ENCODE peak calls at places on chromosomes 12 and 14, in seven cellular contexts. One of them, this sample, is unnamed.

GRCh38 chr12:40156031-40156764 is 50.3 kb upstream of the SLC2A13 start:
- DNase-seq in GM13976: no peak
- DNase-seq in foreskin fibroblast: no peak
- DNase-seq in astrocyte of the cerebellum: no peak
- DNase-seq in ovary: no peak
- DNase-seq in epithelial cell of esophagus: peak; percentile 14
- DNase-seq in fibroblast of the aortic adventitia: no peak
- DNase-seq in this sample: no peak

GRCh38 chr12:57852620-57853509 is 6.3 kb upstream of the CTDSP2 start:
- DNase-seq in ovary: peak; percentile 66
- DNase-seq in astrocyte of the cerebellum: no peak
- DNase-seq in foreskin fibroblast: no peak
- DNase-seq in GM13976: no peak
- DNase-seq in epithelial cell of esophagus: no peak
- DNase-seq in fibroblast of the aortic adventitia: no peak
- DNase-seq in this sample: no peak

GRCh38 chr12:92398565-92399309 is 253.1 kb upstream of the BTG1 start:
- DNase-seq in foreskin fibroblast: no peak
- DNase-seq in GM13976: no peak
- DNase-seq in ovary: no peak
- DNase-seq in epithelial cell of esophagus: no peak
- DNase-seq in astrocyte of the cerebellum: no peak
- DNase-seq in fibroblast of the aortic adventitia: no peak
- DNase-seq in this sample: no peak

GRCh38 chr12:71242511-71242910 is 84.7 kb upstream of the TSPAN8 start:
- DNase-seq in epithelial cell of esophagus: no peak
- DNase-seq in ovary: no peak
- DNase-seq in GM13976: no peak
- DNase-seq in fibroblast of the aortic adventitia: peak; percentile 92
- DNase-seq in foreskin fibroblast: no peak
- DNase-seq in astrocyte of the cerebellum: no peak
- DNase-seq in this sample: no peak

GRCh38 chr12:118840399-118840798 is 140.9 kb upstream of the SRRM4 start:
- DNase-seq in epithelial cell of esophagus: no peak
- DNase-seq in fibroblast of the aortic adventitia: no peak
- DNase-seq in GM13976: peak; percentile 20
- DNase-seq in foreskin fibroblast: no peak
- DNase-seq in astrocyte of the cerebellum: no peak
- DNase-seq in ovary: no peak
- DNase-seq in this sample: no peak

GRCh38 chr12:32051511-32052299 is 54.9 kb upstream of the BICD1 start:
- DNase-seq in GM13976: no peak
- DNase-seq in epithelial cell of esophagus: peak; percentile 98
- DNase-seq in foreskin fibroblast: peak; percentile 90
- DNase-seq in astrocyte of the cerebellum: peak; percentile 32
- DNase-seq in fibroblast of the aortic adventitia: peak; percentile 88
- DNase-seq in ovary: peak; percentile 43
- DNase-seq in this sample: peak; percentile 31

GRCh38 chr14:75896341-75896740 is 85.5 kb downstream of the TGFB3 start:
- DNase-seq in astrocyte of the cerebellum: peak; percentile 34
- DNase-seq in fibroblast of the aortic adventitia: no peak
- DNase-seq in ovary: no peak
- DNase-seq in epithelial cell of esophagus: no peak
- DNase-seq in foreskin fibroblast: no peak
- DNase-seq in GM13976: no peak
- DNase-seq in this sample: no peak

GRCh38 chr14:59961518-59962062 is 41.6 kb downstream of the LRRC9 start:
- DNase-seq in fibroblast of the aortic adventitia: no peak
- DNase-seq in epithelial cell of esophagus: no peak
- DNase-seq in astrocyte of the cerebellum: no peak
- DNase-seq in GM13976: no peak
- DNase-seq in foreskin fibroblast: no peak
- DNase-seq in ovary: no peak
- DNase-seq in this sample: peak; percentile 1

GRCh38 chr12:124601699-124602098 is 34.3 kb upstream of the NCOR2 start:
- DNase-seq in foreskin fibroblast: peak; percentile 87
- DNase-seq in epithelial cell of esophagus: no peak
- DNase-seq in GM13976: no peak
- DNase-seq in fibroblast of the aortic adventitia: no peak
- DNase-seq in astrocyte of the cerebellum: no peak
- DNase-seq in ovary: no peak
- DNase-seq in this sample: no peak

GRCh38 chr12:7750350-7750749 is 3.2 kb upstream of the CLEC4C start:
- DNase-seq in epithelial cell of esophagus: no peak
- DNase-seq in fibroblast of the aortic adventitia: no peak
- DNase-seq in foreskin fibroblast: no peak
- DNase-seq in ovary: no peak
- DNase-seq in GM13976: no peak
- DNase-seq in astrocyte of the cerebellum: no peak
- DNase-seq in this sample: no peak

GRCh38 chr12:16349132-16349463 is 1.7 kb downstream of the MGST1 start:
- DNase-seq in astrocyte of the cerebellum: peak; percentile 79
- DNase-seq in GM13976: no peak
- DNase-seq in ovary: peak; percentile 21
- DNase-seq in epithelial cell of esophagus: peak; percentile 90
- DNase-seq in fibroblast of the aortic adventitia: peak; percentile 98
- DNase-seq in foreskin fibroblast: peak; percentile 85
- DNase-seq in this sample: no peak

GRCh38 chr12:6207254-6207942 is 7.2 kb downstream of the CD9 start:
- DNase-seq in epithelial cell of esophagus: no peak
- DNase-seq in fibroblast of the aortic adventitia: no peak
- DNase-seq in GM13976: no peak
- DNase-seq in foreskin fibroblast: no peak
- DNase-seq in ovary: no peak
- DNase-seq in astrocyte of the cerebellum: no peak
- DNase-seq in this sample: no peak

GRCh38 chr14:60861545-60862147 is 119.2 kb downstream of the TRMT5 start:
- DNase-seq in astrocyte of the cerebellum: no peak
- DNase-seq in epithelial cell of esophagus: peak; percentile 28
- DNase-seq in fibroblast of the aortic adventitia: no peak
- DNase-seq in foreskin fibroblast: no peak
- DNase-seq in GM13976: no peak
- DNase-seq in ovary: no peak
- DNase-seq in this sample: no peak

GRCh38 chr12:30877110-30877875 is 49.3 kb upstream of the TSPAN11 start:
- DNase-seq in fibroblast of the aortic adventitia: no peak
- DNase-seq in GM13976: no peak
- DNase-seq in astrocyte of the cerebellum: no peak
- DNase-seq in epithelial cell of esophagus: peak; percentile 32
- DNase-seq in ovary: no peak
- DNase-seq in foreskin fibroblast: no peak
- DNase-seq in this sample: no peak

GRCh38 chr14:76337619-76338545 is 38.1 kb upstream of the ESRRB start:
- DNase-seq in foreskin fibroblast: peak; percentile 9
- DNase-seq in ovary: no peak
- DNase-seq in astrocyte of the cerebellum: no peak
- DNase-seq in fibroblast of the aortic adventitia: peak; percentile 15
- DNase-seq in GM13976: no peak
- DNase-seq in epithelial cell of esophagus: no peak
- DNase-seq in this sample: no peak

GRCh38 chr12:2290091-2290490 is 237.3 kb downstream of the CACNA1C start:
- DNase-seq in astrocyte of the cerebellum: no peak
- DNase-seq in GM13976: no peak
- DNase-seq in ovary: no peak
- DNase-seq in fibroblast of the aortic adventitia: no peak
- DNase-seq in foreskin fibroblast: no peak
- DNase-seq in epithelial cell of esophagus: no peak
- DNase-seq in this sample: no peak

GRCh38 chr12:2292560-2292959 is 239.8 kb downstream of the CACNA1C start:
- DNase-seq in fibroblast of the aortic adventitia: no peak
- DNase-seq in astrocyte of the cerebellum: no peak
- DNase-seq in ovary: no peak
- DNase-seq in epithelial cell of esophagus: no peak
- DNase-seq in GM13976: no peak
- DNase-seq in foreskin fibroblast: no peak
- DNase-seq in this sample: no peak

GRCh38 chr12:2290516-2291065 is 237.8 kb downstream of the CACNA1C start:
- DNase-seq in ovary: no peak
- DNase-seq in fibroblast of the aortic adventitia: no peak
- DNase-seq in foreskin fibroblast: no peak
- DNase-seq in epithelial cell of esophagus: no peak
- DNase-seq in astrocyte of the cerebellum: no peak
- DNase-seq in GM13976: no peak
- DNase-seq in this sample: no peak

GRCh38 chr12:2291947-2292346 is 239.2 kb downstream of the CACNA1C start:
- DNase-seq in foreskin fibroblast: no peak
- DNase-seq in astrocyte of the cerebellum: no peak
- DNase-seq in GM13976: no peak
- DNase-seq in epithelial cell of esophagus: no peak
- DNase-seq in ovary: no peak
- DNase-seq in fibroblast of the aortic adventitia: no peak
- DNase-seq in this sample: no peak

DNA sequence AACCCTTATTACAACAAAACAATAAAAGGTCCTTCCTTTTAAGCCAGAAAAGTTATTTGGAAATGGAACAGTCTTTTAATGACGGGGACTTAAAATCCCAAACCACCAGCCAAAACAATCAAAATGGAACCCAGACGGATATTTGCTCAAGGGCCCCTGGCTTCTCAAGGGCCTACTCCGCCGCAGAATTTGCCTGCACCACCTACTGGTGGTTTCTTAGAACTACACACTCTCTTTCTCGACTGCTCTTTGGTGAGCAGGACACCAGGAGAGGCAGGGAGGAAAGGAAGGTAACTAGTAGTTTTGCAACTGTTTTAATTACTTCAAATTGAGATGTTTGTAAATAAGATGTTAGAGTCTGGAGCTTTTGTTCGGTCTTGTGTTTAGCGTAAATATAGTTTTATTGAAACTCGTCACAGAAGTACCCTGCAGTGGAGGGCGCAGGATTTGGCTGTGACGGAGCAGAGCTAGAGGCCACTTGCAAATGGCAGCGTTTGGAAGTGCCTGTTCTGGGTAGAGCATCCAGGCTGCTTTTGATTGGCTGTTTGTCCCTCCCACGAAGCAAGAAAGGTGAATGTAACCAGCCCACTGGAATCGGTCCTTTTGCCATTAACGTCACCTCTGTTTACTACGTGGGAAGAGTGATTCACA is 238.5 kb downstream of the CACNA1C start:
- DNase-seq in foreskin fibroblast: no peak
- DNase-seq in GM13976: peak; percentile 78
- DNase-seq in astrocyte of the cerebellum: no peak
- DNase-seq in ovary: no peak
- DNase-seq in fibroblast of the aortic adventitia: no peak
- DNase-seq in epithelial cell of esophagus: peak; percentile 14
- DNase-seq in this sample: peak; percentile 47
- TF ChIP-seq CTCF in foreskin fibroblast: peak; percentile 57
- TF ChIP-seq CTCF in GM13976: peak; percentile 49
- TF ChIP-seq CTCF in astrocyte of the cerebellum: peak; percentile 73
- TF ChIP-seq CTCF in ovary: no peak
- TF ChIP-seq CTCF in fibroblast of the aortic adventitia: peak; percentile 68
- TF ChIP-seq CTCF in epithelial cell of esophagus: peak; percentile 61
- TF ChIP-seq CTCF in this sample: peak; percentile 91

DNA sequence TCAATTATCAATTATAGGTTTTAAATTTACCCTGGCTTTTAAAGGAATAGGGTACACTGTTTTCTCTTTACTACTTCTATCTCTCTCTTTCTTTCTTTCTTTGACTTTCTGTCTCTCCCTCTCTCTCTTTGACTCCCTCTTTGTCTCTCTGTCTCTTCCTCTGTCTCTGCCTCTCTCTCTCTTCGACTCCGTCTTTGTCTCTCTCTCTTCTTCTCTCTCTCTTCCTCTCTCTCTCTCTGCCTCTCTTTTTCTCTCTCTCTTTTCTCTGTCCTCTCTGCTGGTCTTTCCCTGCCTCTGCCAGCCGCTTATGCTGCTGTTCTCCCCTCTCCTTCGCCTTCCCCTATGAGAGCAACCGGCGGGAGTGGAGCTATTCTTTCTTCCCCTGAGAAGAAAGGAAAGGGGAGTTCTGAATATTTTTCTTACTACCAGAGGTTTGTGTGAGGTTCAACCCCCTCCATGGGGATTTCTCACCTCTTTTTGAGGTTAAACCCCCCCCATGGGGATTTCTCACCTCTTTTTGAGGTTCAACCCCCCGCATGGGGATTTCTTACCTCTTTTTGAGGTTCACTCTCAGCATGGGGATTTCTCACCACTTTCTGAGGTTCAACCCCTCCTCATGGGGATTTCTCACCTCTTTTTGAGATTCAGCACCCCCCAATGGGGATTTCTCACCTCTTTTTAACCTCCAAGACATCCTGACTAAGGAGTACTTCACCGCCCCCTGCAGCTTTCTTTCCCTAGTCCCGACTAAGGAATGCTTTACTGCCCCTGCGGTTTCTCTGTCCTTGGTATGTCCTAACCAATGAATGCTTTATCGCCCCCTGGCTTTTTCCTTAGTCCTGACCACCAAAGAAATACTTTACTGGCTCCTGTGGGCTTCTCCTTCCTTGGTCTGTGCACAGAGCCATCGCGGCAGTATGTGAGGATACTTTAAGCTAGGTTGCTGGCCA is 27.4 kb upstream of the DDHD1 start:
- DNase-seq in ovary: no peak
- DNase-seq in foreskin fibroblast: no peak
- DNase-seq in epithelial cell of esophagus: no peak
- DNase-seq in astrocyte of the cerebellum: peak; percentile 3
- DNase-seq in GM13976: peak; percentile 25
- DNase-seq in fibroblast of the aortic adventitia: peak; percentile 22
- DNase-seq in this sample: peak; percentile 65
- TF ChIP-seq CTCF in ovary: no peak
- TF ChIP-seq CTCF in foreskin fibroblast: no peak
- TF ChIP-seq CTCF in epithelial cell of esophagus: no peak
- TF ChIP-seq CTCF in astrocyte of the cerebellum: peak; percentile 16
- TF ChIP-seq CTCF in GM13976: peak; percentile 36
- TF ChIP-seq CTCF in fibroblast of the aortic adventitia: peak; percentile 11
- TF ChIP-seq CTCF in this sample: no peak

GRCh38 chr14:22837750-22838538 is 1.6 kb downstream of the MMP14 start:
- DNase-seq in foreskin fibroblast: no peak
- DNase-seq in astrocyte of the cerebellum: no peak
- DNase-seq in fibroblast of the aortic adventitia: peak; percentile 74
- DNase-seq in GM13976: peak; percentile 34
- DNase-seq in epithelial cell of esophagus: peak; percentile 45
- DNase-seq in ovary: peak; percentile 82
- DNase-seq in this sample: no peak

GRCh38 chr14:22838631-22839041 is 2.3 kb downstream of the MMP14 start:
- DNase-seq in foreskin fibroblast: no peak
- DNase-seq in fibroblast of the aortic adventitia: peak; percentile 65
- DNase-seq in GM13976: no peak
- DNase-seq in astrocyte of the cerebellum: no peak
- DNase-seq in ovary: no peak
- DNase-seq in epithelial cell of esophagus: peak; percentile 43
- DNase-seq in this sample: no peak

GRCh38 chr14:22835505-22835904 is 880 bp upstream of the MMP14 start:
- DNase-seq in GM13976: no peak
- DNase-seq in foreskin fibroblast: no peak
- DNase-seq in astrocyte of the cerebellum: no peak
- DNase-seq in ovary: no peak
- DNase-seq in fibroblast of the aortic adventitia: no peak
- DNase-seq in epithelial cell of esophagus: no peak
- DNase-seq in this sample: no peak

GRCh38 chr14:22837059-22837749 is 819 bp downstream of the MMP14 start:
- DNase-seq in fibroblast of the aortic adventitia: peak; percentile 68
- DNase-seq in epithelial cell of esophagus: peak; percentile 50
- DNase-seq in GM13976: no peak
- DNase-seq in ovary: peak; percentile 76
- DNase-seq in foreskin fibroblast: no peak
- DNase-seq in astrocyte of the cerebellum: no peak
- DNase-seq in this sample: no peak

GRCh38 chr14:22836301-22837058 is at the start of gene MMP14:
- DNase-seq in epithelial cell of esophagus: peak; percentile 74
- DNase-seq in ovary: peak; percentile 86
- DNase-seq in foreskin fibroblast: peak; percentile 93
- DNase-seq in astrocyte of the cerebellum: peak; percentile 77
- DNase-seq in fibroblast of the aortic adventitia: peak; percentile 91
- DNase-seq in GM13976: no peak
- DNase-seq in this sample: no peak
- TF ChIP-seq CTCF in epithelial cell of esophagus: peak; percentile 36
- TF ChIP-seq CTCF in ovary: no peak
- TF ChIP-seq CTCF in foreskin fibroblast: peak; percentile 70
- TF ChIP-seq CTCF in astrocyte of the cerebellum: peak; percentile 54
- TF ChIP-seq CTCF in fibroblast of the aortic adventitia: peak; percentile 63
- TF ChIP-seq CTCF in GM13976: no peak
- TF ChIP-seq CTCF in this sample: no peak

GRCh38 chr12:130514149-130514551 is 176.5 kb downstream of the PIWIL1 start:
- DNase-seq in epithelial cell of esophagus: no peak
- DNase-seq in ovary: no peak
- DNase-seq in fibroblast of the aortic adventitia: no peak
- DNase-seq in GM13976: no peak
- DNase-seq in foreskin fibroblast: no peak
- DNase-seq in astrocyte of the cerebellum: no peak
- DNase-seq in this sample: no peak
- TF ChIP-seq CTCF in epithelial cell of esophagus: no peak
- TF ChIP-seq CTCF in ovary: no peak
- TF ChIP-seq CTCF in fibroblast of the aortic adventitia: no peak
- TF ChIP-seq CTCF in GM13976: no peak
- TF ChIP-seq CTCF in foreskin fibroblast: no peak
- TF ChIP-seq CTCF in astrocyte of the cerebellum: no peak
- TF ChIP-seq CTCF in this sample: no peak